ENCODE peak calls at places on chromosome 1, in seven cellular contexts. One of them, this sample, is unnamed.

GRCh38 chr1:183675883-183676282 is 22.8 kb upstream of the APOBEC4 start:
- DNase-seq in uterus: no peak
- DNase-seq in NCI-H1048: no peak
- DNase-seq in effector memory CD4-positive, alpha-beta T cell: no peak
- DNase-seq in AG09319: no peak
- DNase-seq in H7: no peak
- DNase-seq in esophagus squamous epithelium: no peak
- DNase-seq in this sample: no peak

GRCh38 chr1:213666113-213666512 is 321.7 kb upstream of the PROX1 start:
- DNase-seq in uterus: no peak
- DNase-seq in NCI-H1048: no peak
- DNase-seq in effector memory CD4-positive, alpha-beta T cell: no peak
- DNase-seq in AG09319: no peak
- DNase-seq in H7: no peak
- DNase-seq in esophagus squamous epithelium: no peak
- DNase-seq in this sample: no peak

GRCh38 chr1:229572286-229572685 is 13.8 kb upstream of the ABCB10 start:
- DNase-seq in uterus: no peak
- DNase-seq in NCI-H1048: peak; percentile 29
- DNase-seq in effector memory CD4-positive, alpha-beta T cell: no peak
- DNase-seq in AG09319: no peak
- DNase-seq in H7: no peak
- DNase-seq in esophagus squamous epithelium: no peak
- DNase-seq in this sample: no peak

GRCh38 chr1:58487002-58487401 is 59.5 kb downstream of the OMA1 start:
- DNase-seq in uterus: no peak
- DNase-seq in NCI-H1048: no peak
- DNase-seq in effector memory CD4-positive, alpha-beta T cell: no peak
- DNase-seq in AG09319: no peak
- DNase-seq in H7: no peak
- DNase-seq in esophagus squamous epithelium: no peak
- DNase-seq in this sample: no peak

GRCh38 chr1:94322696-94323095 is 85.3 kb upstream of the ARHGAP29 start:
- DNase-seq in uterus: no peak
- DNase-seq in NCI-H1048: no peak
- DNase-seq in effector memory CD4-positive, alpha-beta T cell: no peak
- DNase-seq in AG09319: no peak
- DNase-seq in H7: no peak
- DNase-seq in esophagus squamous epithelium: no peak
- DNase-seq in this sample: no peak

GRCh38 chr1:2052756-2053155 is 2.5 kb downstream of the PRKCZ start:
- DNase-seq in uterus: no peak
- DNase-seq in NCI-H1048: no peak
- DNase-seq in effector memory CD4-positive, alpha-beta T cell: no peak
- DNase-seq in AG09319: no peak
- DNase-seq in H7: no peak
- DNase-seq in esophagus squamous epithelium: no peak
- DNase-seq in this sample: no peak

GRCh38 chr1:201586806-201587205 is 47.9 kb downstream of the NAV1 start:
- DNase-seq in uterus: no peak
- DNase-seq in NCI-H1048: no peak
- DNase-seq in effector memory CD4-positive, alpha-beta T cell: no peak
- DNase-seq in AG09319: no peak
- DNase-seq in H7: no peak
- DNase-seq in esophagus squamous epithelium: no peak
- DNase-seq in this sample: no peak

GRCh38 chr1:232655041-232655745 is 25.3 kb upstream of the SIPA1L2 start:
- DNase-seq in uterus: no peak
- DNase-seq in NCI-H1048: no peak
- DNase-seq in effector memory CD4-positive, alpha-beta T cell: no peak
- DNase-seq in AG09319: no peak
- DNase-seq in H7: no peak
- DNase-seq in esophagus squamous epithelium: no peak
- DNase-seq in this sample: peak; percentile 5

GRCh38 chr1:117695796-117696505 is 90.1 kb downstream of the TENT5C start:
- DNase-seq in uterus: peak; percentile 52
- DNase-seq in NCI-H1048: no peak
- DNase-seq in effector memory CD4-positive, alpha-beta T cell: no peak
- DNase-seq in AG09319: peak; percentile 86
- DNase-seq in H7: no peak
- DNase-seq in esophagus squamous epithelium: no peak
- DNase-seq in this sample: peak; percentile 38

GRCh38 chr1:116494351-116494692 is 76.5 kb downstream of the CD58 start:
- DNase-seq in uterus: no peak
- DNase-seq in NCI-H1048: no peak
- DNase-seq in effector memory CD4-positive, alpha-beta T cell: no peak
- DNase-seq in AG09319: no peak
- DNase-seq in H7: no peak
- DNase-seq in esophagus squamous epithelium: no peak
- DNase-seq in this sample: no peak

GRCh38 chr1:40625476-40626382 is 39.8 kb downstream of the RIMS3 start:
- DNase-seq in uterus: no peak
- DNase-seq in NCI-H1048: no peak
- DNase-seq in effector memory CD4-positive, alpha-beta T cell: no peak
- DNase-seq in AG09319: no peak
- DNase-seq in H7: peak; percentile 15
- DNase-seq in esophagus squamous epithelium: no peak
- DNase-seq in this sample: no peak

GRCh38 chr1:176193023-176193422 is 14.1 kb downstream of the COP1 start:
- DNase-seq in uterus: no peak
- DNase-seq in NCI-H1048: no peak
- DNase-seq in effector memory CD4-positive, alpha-beta T cell: no peak
- DNase-seq in AG09319: no peak
- DNase-seq in H7: no peak
- DNase-seq in esophagus squamous epithelium: no peak
- DNase-seq in this sample: no peak

GRCh38 chr1:172638249-172638648 is 20.7 kb upstream of the FASLG start:
- DNase-seq in uterus: no peak
- DNase-seq in NCI-H1048: no peak
- DNase-seq in effector memory CD4-positive, alpha-beta T cell: no peak
- DNase-seq in AG09319: no peak
- DNase-seq in H7: no peak
- DNase-seq in esophagus squamous epithelium: no peak
- DNase-seq in this sample: no peak

GRCh38 chr1:156177918-156178654 is 15.8 kb upstream of the SLC25A44 start:
- DNase-seq in uterus: no peak
- DNase-seq in NCI-H1048: no peak
- DNase-seq in effector memory CD4-positive, alpha-beta T cell: no peak
- DNase-seq in AG09319: no peak
- DNase-seq in H7: peak; percentile 26
- DNase-seq in esophagus squamous epithelium: no peak
- DNase-seq in this sample: no peak

GRCh38 chr1:10965621-10966226 is 46.7 kb upstream of the TARDBP start:
- DNase-seq in uterus: no peak
- DNase-seq in NCI-H1048: no peak
- DNase-seq in effector memory CD4-positive, alpha-beta T cell: no peak
- DNase-seq in AG09319: no peak
- DNase-seq in H7: no peak
- DNase-seq in esophagus squamous epithelium: no peak
- DNase-seq in this sample: no peak

GRCh38 chr1:156382561-156382960 is 13.6 kb downstream of the RHBG start:
- DNase-seq in uterus: no peak
- DNase-seq in NCI-H1048: no peak
- DNase-seq in effector memory CD4-positive, alpha-beta T cell: no peak
- DNase-seq in AG09319: no peak
- DNase-seq in H7: no peak
- DNase-seq in esophagus squamous epithelium: no peak
- DNase-seq in this sample: no peak

GRCh38 chr1:32393136-32393535 is 1.1 kb downstream of the BSDC1 start:
- DNase-seq in uterus: no peak
- DNase-seq in NCI-H1048: no peak
- DNase-seq in effector memory CD4-positive, alpha-beta T cell: no peak
- DNase-seq in AG09319: no peak
- DNase-seq in H7: no peak
- DNase-seq in esophagus squamous epithelium: no peak
- DNase-seq in this sample: no peak

GRCh38 chr1:20194224-20194623 is 7.9 kb upstream of the PLA2G2C start:
- DNase-seq in uterus: no peak
- DNase-seq in NCI-H1048: no peak
- DNase-seq in effector memory CD4-positive, alpha-beta T cell: no peak
- DNase-seq in AG09319: no peak
- DNase-seq in H7: no peak
- DNase-seq in esophagus squamous epithelium: no peak
- DNase-seq in this sample: no peak

GRCh38 chr1:159250817-159251216 is 46.1 kb downstream of the ACKR1 start:
- DNase-seq in uterus: no peak
- DNase-seq in NCI-H1048: no peak
- DNase-seq in effector memory CD4-positive, alpha-beta T cell: no peak
- DNase-seq in AG09319: no peak
- DNase-seq in H7: no peak
- DNase-seq in esophagus squamous epithelium: no peak
- DNase-seq in this sample: no peak

GRCh38 chr1:224779491-224780020 is 149.9 kb upstream of the DNAH14 start:
- DNase-seq in uterus: no peak
- DNase-seq in NCI-H1048: no peak
- DNase-seq in effector memory CD4-positive, alpha-beta T cell: no peak
- DNase-seq in AG09319: no peak
- DNase-seq in H7: no peak
- DNase-seq in esophagus squamous epithelium: no peak
- DNase-seq in this sample: no peak

GRCh38 chr1:73205294-73205973 is 923.1 kb upstream of the NEGR1 start:
- DNase-seq in uterus: no peak
- DNase-seq in NCI-H1048: no peak
- DNase-seq in effector memory CD4-positive, alpha-beta T cell: no peak
- DNase-seq in AG09319: no peak
- DNase-seq in H7: peak; percentile 5
- DNase-seq in esophagus squamous epithelium: no peak
- DNase-seq in this sample: no peak

This sample was measured in kidney epithelial cell.